ENCODE peak calls at places on chromosomes 4 and X, in six cellular contexts. C is colonic mucosa, X is GM12865, T is fibroblast of pulmonary artery, Z is cardiac fibroblast, D is OCI-LY7. J is an unnamed sample.

GRCh38 chr4:153432971-153433752 is 33.0 kb upstream of the TMEM131L start:
- DNase-seq in T (peak; percentile 81), X (peak; percentile 97), D (peak; percentile 94), C (peak; percentile 75), Z (peak; percentile 88), J (peak; percentile 78)

GRCh38 chr4:127975121-127975770 is 10.0 kb downstream of the ABHD18 start:
- DNase-seq in Z (peak; percentile 75), C (no peak), T (no peak), X (no peak), D (no peak), J (no peak)

GRCh38 chr4:52983563-52984303 is 121.6 kb downstream of the RASL11B start:
- DNase-seq in Z (peak; percentile 77), D (peak; percentile 67), C (peak; percentile 35), T (peak; percentile 73), X (peak; percentile 50), J (peak; percentile 75)

GRCh38 chr4:120853101-120853940 is 69.2 kb downstream of the PRDM5 start:
- DNase-seq in Z (peak; percentile 61), C (no peak), T (peak; percentile 36), D (no peak), X (no peak), J (no peak)

GRCh38 chrX:44733931-44734330 is 109.9 kb upstream of the DUSP21 start:
- DNase-seq in T (no peak), D (no peak), X (no peak), Z (peak; percentile 2), C (no peak), J (no peak)

GRCh38 chrX:140157611-140158010 is 192.3 kb upstream of the CXorf66 start:
- DNase-seq in D (no peak), Z (peak; percentile 29), C (no peak), T (peak; percentile 53), X (no peak), J (no peak)

GRCh38 chr4:58192217-58192616 is 1082.0 kb upstream of the IGFBP7 start:
- DNase-seq in D (no peak), C (no peak), X (no peak), T (no peak), Z (no peak), J (no peak)

GRCh38 chr4:53479731-53480525 is 102.5 kb downstream of the FIP1L1 start:
- DNase-seq in Z (peak; percentile 70), X (no peak), T (no peak), D (no peak), C (no peak), J (no peak)

GRCh38 chr4:100722133-100722532 is 204.3 kb upstream of the EMCN start:
- DNase-seq in C (no peak), Z (no peak), T (no peak), X (no peak), D (no peak), J (no peak)

GRCh38 chr4:170339522-170339921 is 249.8 kb upstream of the AADAT start:
- DNase-seq in Z (no peak), D (no peak), X (no peak), T (no peak), C (no peak), J (no peak)

GRCh38 chrX:19152762-19153161 is 30.5 kb upstream of the ADGRG2 start:
- DNase-seq in Z (peak; percentile 9), D (no peak), X (no peak), T (no peak), C (no peak), J (no peak)

GRCh38 chr4:34973632-34974312 is 1270.5 kb downstream of the ARAP2 start:
- DNase-seq in X (no peak), T (no peak), Z (no peak), D (no peak), C (no peak), J (no peak)

GRCh38 chr4:132238697-132239096 is 910.4 kb upstream of the PCDH10 start:
- DNase-seq in C (no peak), T (no peak), Z (no peak), X (no peak), D (no peak), J (peak; percentile 44)

GRCh38 chr4:113979157-113979972 is at the start of gene ARSJ:
- DNase-seq in X (peak; percentile 18), T (peak; percentile 89), C (peak; percentile 63), Z (peak; percentile 93), D (no peak), J (peak; percentile 41)

GRCh38 chrX:139738581-139738980 is 30.6 kb upstream of the MCF2 start:
- DNase-seq in T (peak; percentile 17), X (peak; percentile 3), D (no peak), C (no peak), Z (peak; percentile 40), J (no peak)

GRCh38 chr4:148354186-148354585 is 88.0 kb downstream of the NR3C2 start:
- DNase-seq in T (no peak), X (no peak), C (no peak), Z (no peak), D (no peak), J (no peak)

GRCh38 chr4:139337612-139338011 is 35.3 kb upstream of the NDUFC1 start:
- DNase-seq in X (no peak), T (no peak), Z (no peak), D (no peak), C (no peak), J (no peak)

DNA sequence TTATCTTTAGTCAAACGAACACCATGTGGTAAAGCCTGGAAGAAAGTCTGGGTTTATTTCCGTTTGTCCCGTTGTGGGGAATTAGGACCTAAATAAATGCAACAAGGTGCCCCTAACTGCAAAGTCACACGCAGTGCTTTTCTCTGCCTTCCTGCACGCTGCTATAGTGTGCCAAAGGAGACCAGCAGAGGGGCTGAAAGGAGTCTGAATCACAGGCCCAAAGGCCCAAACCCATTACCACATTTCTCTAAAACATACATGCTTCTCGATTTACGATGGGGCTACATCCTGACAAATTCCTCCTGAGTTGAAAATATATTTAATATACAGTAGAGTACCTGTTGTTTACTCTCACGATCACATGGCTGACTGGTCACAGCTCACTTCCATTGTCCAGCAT is 4.5 kb downstream of the VEGFC start:
- DNase-seq in D (no peak), C (no peak), Z (no peak), X (no peak), T (no peak), J (no peak)
- H3K4me3 ChIP-seq in D (no peak overlapping the region), C (no peak overlapping the region), Z (no peak overlapping the region), X (no peak overlapping the region), T (no peak overlapping the region), J (no peak overlapping the region)

DNA sequence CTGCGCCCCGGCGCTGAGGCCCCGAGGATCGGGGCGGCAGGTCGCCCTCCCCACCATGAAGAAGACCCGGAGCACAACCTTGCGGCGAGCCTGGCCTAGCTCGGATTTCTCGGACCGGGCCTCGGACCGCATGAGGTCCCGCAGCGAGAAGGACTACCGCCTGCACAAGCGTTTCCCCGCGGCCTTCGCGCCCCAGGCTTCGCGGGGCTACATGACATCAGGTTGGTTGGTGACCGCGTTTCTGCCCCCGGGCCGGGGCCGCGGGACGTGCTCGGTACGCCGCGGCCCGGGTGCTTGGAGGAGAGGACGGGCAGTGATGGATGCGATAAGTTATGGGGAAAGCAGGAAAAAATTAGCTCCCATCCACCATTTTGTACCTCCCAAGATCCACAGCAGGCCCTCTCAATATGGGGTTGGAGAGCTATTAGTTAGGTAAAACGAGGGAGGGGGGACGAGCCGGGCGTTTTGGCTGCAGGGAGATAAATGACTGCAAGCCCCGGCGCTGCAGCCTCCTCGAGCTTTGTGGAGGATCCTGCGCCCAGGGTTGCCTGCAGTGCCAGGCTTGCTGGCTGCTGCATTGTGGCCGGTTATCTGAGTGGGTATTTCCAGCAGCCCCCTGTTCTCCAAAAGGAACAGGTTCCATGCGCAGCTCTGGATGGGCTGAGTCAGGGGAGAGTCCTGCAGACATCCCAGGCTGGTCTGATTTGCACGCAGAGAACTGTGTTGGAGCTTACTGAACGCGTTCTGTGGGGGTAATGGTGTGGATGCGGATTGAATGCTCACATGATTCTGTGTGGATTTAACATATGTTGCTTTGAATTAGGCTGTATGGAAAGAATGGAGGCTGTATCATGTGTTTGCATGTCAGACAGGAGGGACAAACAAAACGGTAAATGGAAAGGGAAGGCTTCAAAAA is 1.9 kb downstream of the STOX2 start:
- DNase-seq in X (no peak), D (no peak), C (no peak), Z (no peak), T (no peak), J (no peak)
- H3K4me3 ChIP-seq in X (no peak overlapping the region), D (no peak overlapping the region), C (peak overlapping the region; percentile 52), Z (peak overlapping the region; percentile 15), T (peak overlapping the region; percentile 7), J (peak overlapping the region; percentile 30)

GRCh38 chr4:158810487-158811215 is 41.8 kb downstream of the FNIP2 start:
- DNase-seq in D (no peak), C (peak; percentile 72), X (no peak), Z (peak; percentile 97), T (peak; percentile 96), J (peak; percentile 45)
- H3K4me3 ChIP-seq in D (no peak overlapping the region), C (no peak overlapping the region), X (no peak overlapping the region), Z (no peak overlapping the region), T (peak overlapping the region; percentile 0), J (no peak overlapping the region)

DNA sequence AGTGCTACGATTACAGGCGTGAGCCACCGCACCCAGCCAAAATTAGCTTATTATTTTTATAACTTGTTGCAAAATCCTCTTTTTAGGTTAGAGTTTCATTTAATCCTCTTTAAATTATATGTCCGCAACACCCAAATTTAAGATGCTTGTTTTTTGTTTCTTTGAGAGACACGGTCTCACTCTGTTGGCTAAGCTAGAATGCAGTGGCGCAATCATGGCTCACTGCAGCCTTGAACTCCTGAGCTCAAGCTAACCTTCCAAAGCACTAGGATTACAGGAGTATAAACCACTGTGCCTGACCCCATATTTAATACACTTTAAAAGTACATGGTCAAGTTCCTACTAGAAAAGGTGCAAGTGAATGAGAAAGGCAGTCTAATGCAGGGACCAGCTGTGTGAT is 2.2 kb downstream of the RBBP7 start:
- DNase-seq in C (no peak), D (no peak), T (no peak), X (no peak), Z (no peak), J (no peak)
- H3K4me3 ChIP-seq in C (no peak overlapping the region), D (peak overlapping the region; percentile 80), T (peak overlapping the region; percentile 63), X (no peak overlapping the region), Z (no peak overlapping the region), J (no peak overlapping the region)

DNA sequence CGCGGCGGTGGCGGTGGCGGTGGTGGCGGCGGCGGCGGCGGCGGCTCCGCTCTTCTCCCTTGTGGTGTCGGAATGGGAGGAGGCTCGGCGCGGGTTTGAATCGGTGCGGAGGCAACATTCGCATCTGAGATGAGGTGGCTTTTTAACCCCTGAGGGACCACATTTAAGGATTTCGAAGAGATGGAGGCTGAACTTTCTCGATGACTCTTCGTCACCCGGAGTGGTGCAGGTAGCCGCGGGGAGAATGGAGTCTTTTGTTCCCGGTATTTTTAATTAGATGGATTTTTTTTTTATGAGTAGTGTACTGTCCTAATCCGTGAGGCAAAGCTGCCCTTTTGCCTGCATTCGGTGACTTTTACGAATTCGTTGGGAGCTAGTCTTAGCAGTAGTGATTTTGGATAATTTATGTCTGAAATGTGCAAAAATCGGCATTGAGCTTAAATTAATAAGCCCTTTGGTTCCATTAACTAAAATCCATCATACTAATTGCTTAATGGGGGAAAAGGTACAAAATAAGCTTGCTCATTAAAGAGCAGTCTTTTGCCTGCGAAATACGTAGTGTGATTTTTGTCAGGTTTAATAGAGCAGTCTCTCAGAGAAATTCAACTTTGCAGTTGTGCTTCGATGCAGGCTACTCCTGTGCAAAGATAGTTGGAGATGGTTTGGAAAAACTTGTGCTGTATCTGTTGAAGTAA is 206.1 kb downstream of the TENM3 start:
- DNase-seq in D (no peak), C (peak; percentile 19), X (no peak), T (peak; percentile 47), Z (peak; percentile 28), J (peak; percentile 3)
- H3K4me3 ChIP-seq in D (no peak overlapping the region), C (peak overlapping the region; percentile 35), X (no peak overlapping the region), T (peak overlapping the region; percentile 61), Z (peak overlapping the region; percentile 62), J (no peak overlapping the region)

GRCh38 chr4:188282620-188283232 is 143.5 kb downstream of the TRIML1 start:
- DNase-seq in C (no peak), D (no peak), T (no peak), Z (no peak), X (no peak), J (peak; percentile 23)
- H3K4me3 ChIP-seq in C (peak overlapping the region; percentile 22), D (no peak overlapping the region), T (no peak overlapping the region), Z (peak overlapping the region; percentile 15), X (no peak overlapping the region), J (no peak overlapping the region)

J was measured in small intestine.